ENCODE peak calls at places on chromosome 5, in five cellular contexts. I, U, T, K and E are unnamed samples. For H3K4me1, the result is how much of the 10 kb centered on the place peaks cover.

GRCh38 chr5:121624035-121624434 is 227.6 kb upstream of the FTMT start:
- DNase-seq in K (no peak), I (no peak), T (no peak), U (no peak), E (no peak)

GRCh38 chr5:9437741-9438240 is 108.1 kb downstream of the SEMA5A start:
- DNase-seq in I (peak), K (no peak), T (peak), U (no peak), E (no peak)

GRCh38 chr5:181099453-181100086 is 31.4 kb downstream of the OR2V1 start:
- DNase-seq in U (no peak), T (no peak), I (no peak), K (no peak), E (no peak)

GRCh38 chr5:154577449-154577848 is 99.4 kb upstream of the HAND1 start:
- DNase-seq in K (no peak), U (no peak), I (no peak), T (no peak), E (no peak)

GRCh38 chr5:162607879-162608278 is 540.3 kb downstream of the GABRG2 start:
- DNase-seq in U (no peak), K (no peak), T (no peak), I (no peak), E (no peak)

GRCh38 chr5:17157916-17158529 is 59.4 kb upstream of the BASP1 start:
- DNase-seq in K (no peak), U (peak), T (peak), I (peak), E (no peak)

GRCh38 chr5:59296317-59297264 is 596.9 kb downstream of the PDE4D start:
- DNase-seq in I (peak), K (no peak), T (peak), U (peak), E (no peak)

GRCh38 chr5:5264727-5265126 is 124.6 kb downstream of the ADAMTS16 start:
- DNase-seq in U (no peak), K (no peak), T (no peak), I (no peak), E (no peak)

GRCh38 chr5:72448368-72448767 is 58.8 kb downstream of the ZNF366 start:
- DNase-seq in T (no peak), U (no peak), I (no peak), K (no peak), E (no peak)

GRCh38 chr5:119355636-119356383 is at the start of gene TNFAIP8:
- DNase-seq in U (peak), I (peak), T (peak), K (peak), E (peak)

GRCh38 chr5:24804221-24804681 is 159.5 kb upstream of the CDH10 start:
- DNase-seq in K (no peak), U (peak), I (no peak), T (no peak), E (no peak)

GRCh38 chr5:127229185-127229889 is 61.3 kb upstream of the MEGF10 start:
- DNase-seq in K (peak), U (peak), I (peak), T (peak), E (peak)

GRCh38 chr5:123800640-123801039 is 288.7 kb downstream of the CSNK1G3 start:
- DNase-seq in T (no peak), K (no peak), I (no peak), U (no peak), E (no peak)

GRCh38 chr5:40680741-40681350 is 1.1 kb downstream of the PTGER4 start:
- DNase-seq in T (no peak), K (peak), I (peak), U (no peak), E (no peak)

GRCh38 chr5:146340260-146341081 is 1.8 kb downstream of the POU4F3 start:
- DNase-seq in U (peak), I (peak), T (peak), K (peak), E (peak)

GRCh38 chr5:146337264-146337904 is 1.3 kb upstream of the POU4F3 start:
- DNase-seq in K (peak), U (no peak), I (no peak), T (no peak), E (no peak)

GRCh38 chr5:146337928-146338327 is 711 bp upstream of the POU4F3 start:
- DNase-seq in I (no peak), K (no peak), U (no peak), T (no peak), E (no peak)

GRCh38 chr5:146339715-146340259 is 1.1 kb downstream of the POU4F3 start:
- DNase-seq in U (no peak), K (peak), T (no peak), I (no peak), E (no peak)

DNA sequence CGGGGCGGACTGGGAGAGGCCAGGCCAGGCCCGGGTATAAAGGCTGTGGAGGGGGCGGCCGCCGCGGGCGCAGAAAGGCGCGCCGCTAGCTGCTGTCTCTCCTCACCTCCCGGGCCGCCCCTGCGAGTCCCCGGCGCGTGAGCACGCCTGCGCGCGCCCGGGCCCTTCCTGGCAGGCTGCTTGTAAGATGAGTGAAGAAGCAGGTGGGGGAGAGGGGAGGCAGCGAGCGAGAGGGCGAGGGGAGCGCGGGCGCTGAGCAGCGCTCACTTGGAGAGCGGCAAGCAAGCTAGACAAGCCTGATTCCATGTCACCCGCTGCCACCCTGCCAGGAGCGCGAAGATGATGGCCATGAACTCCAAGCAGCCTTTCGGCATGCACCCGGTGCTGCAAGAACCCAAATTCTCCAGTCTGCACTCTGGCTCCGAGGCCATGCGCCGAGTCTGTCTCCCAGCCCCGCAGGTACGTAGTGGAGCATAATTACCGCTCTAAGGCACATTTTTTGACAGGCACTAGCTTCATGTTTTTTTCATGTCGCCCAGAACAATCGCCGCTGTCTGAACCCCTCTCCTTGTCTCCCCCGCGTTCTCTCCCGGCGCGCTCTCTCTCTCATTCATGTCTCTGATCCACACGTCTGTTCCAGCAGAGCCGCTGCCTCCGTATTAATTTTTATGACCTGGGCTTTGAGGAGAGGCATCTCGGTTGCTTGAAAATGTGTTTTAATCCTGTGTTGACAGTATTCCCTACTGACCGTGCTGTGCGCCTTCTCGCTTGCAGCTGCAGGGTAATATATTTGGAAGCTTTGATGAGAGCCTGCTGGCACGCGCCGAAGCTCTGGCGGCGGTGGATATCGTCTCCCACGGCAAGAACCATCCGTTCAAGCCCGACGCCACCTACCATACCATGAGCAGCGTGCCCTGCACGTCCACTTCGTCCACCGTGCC is at the start of gene POU4F3:
- DNase-seq in U (no peak), T (no peak), K (peak), I (no peak), E (no peak)
- H3K23ac ChIP-seq in U (peak), T (no peak), K (no peak), I (no peak), E (peak)

GRCh38 chr5:170378740-170379139 is 10.4 kb downstream of the KCNMB1 start:
- DNase-seq in I (no peak), U (no peak), T (no peak), K (no peak), E (no peak)

GRCh38 chr5:170380361-170380951 is 8.7 kb downstream of the KCNMB1 start:
- DNase-seq in K (no peak), U (no peak), I (no peak), T (no peak), E (no peak)

GRCh38 chr5:170386743-170387142 is 2.4 kb downstream of the KCNMB1 start:
- DNase-seq in I (no peak), U (no peak), K (no peak), T (no peak), E (no peak)

GRCh38 chr5:170383227-170383626 is 5.9 kb downstream of the KCNMB1 start:
- DNase-seq in U (no peak), K (no peak), I (no peak), T (no peak), E (no peak)

DNA sequence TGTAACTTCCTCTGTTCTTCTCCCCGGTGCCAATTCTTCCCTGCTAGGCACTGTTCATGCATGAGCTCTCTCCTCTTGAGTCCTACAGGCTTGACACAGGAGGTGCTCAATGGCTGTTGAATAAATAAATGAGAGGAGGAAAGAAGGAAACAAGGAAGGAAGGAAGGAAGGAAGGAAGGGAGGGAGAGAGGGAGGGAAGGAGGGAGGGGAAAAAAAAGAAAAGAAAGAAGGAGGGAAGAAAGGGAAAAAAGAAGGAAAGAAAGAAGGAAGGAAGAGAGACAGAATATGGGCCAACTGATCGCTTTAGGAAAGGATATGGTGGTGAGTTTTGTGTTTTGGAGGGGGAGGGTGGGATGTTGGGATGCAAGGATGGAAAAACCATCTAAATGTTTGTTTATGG is 6.4 kb downstream of the KCNMB1 start:
- DNase-seq in T (no peak), K (no peak), U (no peak), I (no peak), E (no peak)
- H3K4me1 ChIP-seq in T (under half), K (under half), U (under half), I (under half), E (under half)

GRCh38 chr5:34700078-34700452 is 43.9 kb downstream of the RAI14 start:
- DNase-seq in K (no peak), U (no peak), I (no peak), T (no peak), E (no peak)
- H2BK5ac ChIP-seq in K (no peak), U (peak), I (no peak), T (peak), E (no peak)

DNA sequence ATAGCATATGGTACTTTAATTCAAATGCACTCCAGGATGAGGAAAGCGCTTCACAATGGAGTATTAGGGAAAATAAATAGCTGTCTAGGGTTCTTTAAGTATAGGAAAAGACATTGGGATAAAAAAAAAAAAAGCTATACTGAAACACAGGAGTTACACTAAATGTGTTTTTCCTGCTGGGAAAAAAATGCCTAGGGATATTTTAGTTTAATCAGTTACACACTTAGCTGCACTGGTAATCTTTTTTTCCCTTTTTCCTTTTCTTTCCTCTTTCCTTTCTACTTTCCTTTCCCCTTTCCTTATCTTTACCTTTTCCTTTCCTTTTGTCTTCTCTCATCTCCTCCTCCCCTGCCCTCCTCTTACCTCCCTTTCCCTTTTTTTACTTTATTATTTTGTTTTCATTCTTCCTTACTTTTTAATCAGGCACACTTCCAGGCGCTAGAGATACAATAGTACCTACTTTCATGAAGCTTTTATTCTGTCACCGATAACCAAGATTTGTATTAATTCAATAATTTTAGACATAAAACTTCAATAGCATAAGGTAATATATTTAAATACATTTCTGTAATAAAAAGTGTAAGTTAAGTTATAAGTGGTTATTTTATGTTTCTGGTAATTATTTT is 758.7 kb downstream of the CDH18 start:
- DNase-seq in K (no peak), T (no peak), I (no peak), U (no peak), E (no peak)
- H3K23ac ChIP-seq in K (no peak), T (no peak), I (no peak), U (no peak), E (no peak)

GRCh38 chr5:157230610-157231009 is 35.3 kb upstream of the CYFIP2 start:
- DNase-seq in I (no peak), K (no peak), U (no peak), T (no peak), E (no peak)
- H3K4me1 ChIP-seq in I (under half), K (under half), U (under half), T (under half), E (under half)

GRCh38 chr5:63213256-63213655 is 634.6 kb downstream of the LRRC70 start:
- DNase-seq in U (no peak), K (no peak), I (no peak), T (no peak), E (no peak)
- H2BK5ac ChIP-seq in U (no peak), K (no peak), I (no peak), T (no peak), E (no peak)

DNA sequence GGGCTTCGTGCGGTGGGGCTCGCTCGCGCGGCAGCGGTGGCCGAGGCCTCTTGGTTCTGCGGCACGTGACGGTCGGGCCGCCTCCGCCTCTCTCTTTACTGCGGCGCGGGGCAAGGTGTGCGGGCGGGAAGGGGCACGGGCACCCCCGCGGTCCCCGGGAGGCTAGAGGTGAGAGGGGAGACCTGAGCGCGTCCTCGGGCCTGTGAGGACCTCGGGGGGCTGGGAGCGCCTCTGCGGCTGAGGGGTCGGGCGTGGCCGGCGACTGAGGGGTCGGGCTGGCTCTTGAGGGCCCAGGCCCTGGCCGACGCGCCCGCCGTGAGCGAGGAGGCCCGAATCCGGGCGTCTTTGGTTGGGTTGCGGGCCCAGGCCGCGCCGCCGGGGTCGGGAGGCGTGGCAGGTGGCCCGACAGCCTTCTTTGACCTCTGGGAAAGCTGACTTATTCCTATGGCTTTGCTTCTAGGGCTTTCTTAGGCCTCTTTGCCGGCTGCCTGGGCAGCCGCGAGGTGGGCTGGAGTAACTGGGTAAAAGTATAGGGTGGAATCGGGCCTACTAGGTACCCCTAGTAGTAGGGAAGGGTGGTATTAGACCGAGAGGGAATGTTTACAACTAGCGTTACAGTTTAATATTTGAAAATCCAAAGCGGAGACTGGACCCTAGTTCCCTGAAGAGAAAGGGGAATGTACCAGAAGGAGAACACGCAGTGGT is at the start of gene CANX:
- DNase-seq in T (no peak), I (no peak), U (peak), K (no peak), E (no peak)
- H3K23ac ChIP-seq in T (peak), I (peak), U (no peak), K (no peak), E (peak)

GRCh38 chr5:148799737-148800527 is 26.5 kb upstream of the ADRB2 start:
- DNase-seq in I (no peak), U (no peak), K (no peak), T (peak), E (no peak)
- H3K4me1 ChIP-seq in I (under half), U (under half), K (under half), T (under half), E (under half)